ENCODE peak calls at places on chromosomes 11 and 22, in nine cellular contexts. D, I, Z, O, B, L, Q, J and S are unnamed samples.

GRCh38 chr11:10454902-10455631 is at the start of gene AMPD3:
- DNase-seq in Z (peak), O (peak), D (peak), J (peak), L (no peak), B (peak), Q (peak), I (peak), S (peak)

GRCh38 chr22:39351689-39352214 is 2.0 kb downstream of the SYNGR1 start:
- DNase-seq in O (no peak), L (peak), B (no peak), D (peak), Z (peak), Q (peak), I (no peak), J (peak), S (peak)

GRCh38 chr11:57972013-57972367 is 51.7 kb upstream of the OR9Q1 start:
- DNase-seq in D (no peak), B (no peak), O (no peak), Z (no peak), I (no peak), Q (no peak), L (no peak), J (no peak), S (no peak)

GRCh38 chr22:32720924-32721323 is 80.6 kb upstream of the TIMP3 start:
- DNase-seq in D (no peak), J (peak), Z (no peak), O (no peak), Q (no peak), L (peak), I (no peak), B (no peak), S (no peak)

GRCh38 chr11:115334932-115335788 is 169.1 kb downstream of the CADM1 start:
- DNase-seq in L (peak), B (peak), Z (no peak), J (peak), D (peak), Q (peak), I (peak), O (peak), S (no peak)

GRCh38 chr22:39185601-39186012 is 33.1 kb upstream of the CBX7 start:
- DNase-seq in Q (no peak), I (no peak), D (no peak), Z (no peak), O (no peak), J (peak), B (no peak), L (no peak), S (no peak)

GRCh38 chr11:41879186-41879738 is 419.8 kb upstream of the LRRC4C start:
- DNase-seq in O (peak), B (no peak), L (peak), I (no peak), Q (no peak), J (no peak), Z (no peak), D (no peak), S (no peak)

GRCh38 chr11:34358258-34358665 is 452 bp upstream of the ABTB2 start:
- DNase-seq in Q (peak), L (peak), O (peak), B (peak), D (no peak), I (peak), Z (peak), J (peak), S (no peak)

GRCh38 chr11:71391352-71391751 is 56.8 kb downstream of the DHCR7 start:
- DNase-seq in B (no peak), O (no peak), D (no peak), Z (no peak), Q (no peak), J (no peak), L (no peak), I (no peak), S (no peak)

GRCh38 chr11:118151421-118151820 is 1.2 kb downstream of the SCN4B start:
- DNase-seq in O (peak), J (peak), L (no peak), B (no peak), Q (no peak), D (no peak), I (no peak), Z (no peak), S (no peak)

GRCh38 chr22:38106814-38107578 is 3.5 kb downstream of the BAIAP2L2 start:
- DNase-seq in I (no peak), B (no peak), L (no peak), D (no peak), O (no peak), Z (no peak), Q (no peak), J (no peak), S (no peak)

GRCh38 chr11:65854871-65855837 is 2.8 kb downstream of the CFL1 start:
- DNase-seq in Z (no peak), L (no peak), O (no peak), D (no peak), I (no peak), B (no peak), J (no peak), Q (no peak), S (no peak)

GRCh38 chr11:7522106-7522505 is 8.3 kb downstream of the PPFIBP2 start:
- DNase-seq in B (no peak), Q (no peak), O (no peak), J (no peak), L (no peak), Z (no peak), D (no peak), I (no peak), S (no peak)

GRCh38 chr11:67647471-67647870 is 3.1 kb downstream of the ACY3 start:
- DNase-seq in B (no peak), D (peak), L (no peak), O (no peak), J (no peak), I (no peak), Q (no peak), Z (no peak), S (no peak)

GRCh38 chr11:62217191-62217748 is 8.8 kb downstream of the SCGB2A1 start:
- DNase-seq in D (peak), O (peak), Q (peak), L (peak), B (peak), J (no peak), I (peak), Z (no peak), S (no peak)

GRCh38 chr22:30209642-30210041 is 36.9 kb downstream of the LIF start:
- DNase-seq in I (no peak), O (no peak), L (no peak), Z (no peak), D (no peak), B (no peak), Q (no peak), J (no peak), S (no peak)

GRCh38 chr11:109998921-109999320 is 94.3 kb upstream of the ZC3H12C start:
- DNase-seq in Z (no peak), J (no peak), B (no peak), I (no peak), D (no peak), L (no peak), O (no peak), Q (no peak), S (no peak)

GRCh38 chr11:65787649-65788622 is 1.1 kb downstream of the OVOL1 start:
- DNase-seq in Z (no peak), L (peak), I (no peak), J (no peak), B (peak), D (peak), O (no peak), Q (peak), S (no peak)

GRCh38 chr22:19875531-19876313 is 21.0 kb upstream of the GNB1L start:
- DNase-seq in L (no peak), J (no peak), D (no peak), I (no peak), Q (no peak), Z (no peak), B (peak), O (no peak), S (no peak)

GRCh38 chr11:115264278-115264677 is 239.9 kb downstream of the CADM1 start:
- DNase-seq in I (no peak), D (peak), L (no peak), Q (no peak), O (no peak), B (no peak), J (no peak), Z (no peak), S (no peak)

GRCh38 chr22:21725956-21726649 is 9.5 kb downstream of the YPEL1 start:
- DNase-seq in O (no peak), D (no peak), I (no peak), Q (peak), L (peak), J (no peak), Z (no peak), B (no peak), S (no peak)
- H3K4me2 ChIP-seq in O (no peak), D (no peak), I (no peak), Q (no peak), L (no peak), J (no peak), Z (no peak), B (no peak), S (no peak)

GRCh38 chr11:95284057-95285052 is 53.4 kb upstream of the SESN3 start:
- DNase-seq in B (no peak), O (peak), I (no peak), L (no peak), Q (no peak), Z (no peak), D (no peak), J (no peak), S (no peak)
- H3K4me2 ChIP-seq in B (no peak), O (no peak), I (no peak), L (no peak), Q (no peak), Z (no peak), D (no peak), J (no peak), S (peak)

GRCh38 chr11:17770917-17771316 is 36.3 kb downstream of the KCNC1 start:
- DNase-seq in D (no peak), Z (no peak), B (no peak), Q (no peak), I (no peak), J (peak), L (no peak), O (no peak), S (no peak)

GRCh38 chr11:17773674-17774073 is 39.1 kb downstream of the KCNC1 start:
- DNase-seq in Z (no peak), J (no peak), O (no peak), Q (no peak), L (no peak), B (no peak), D (no peak), I (no peak), S (no peak)

GRCh38 chr11:17771415-17771814 is 36.8 kb downstream of the KCNC1 start:
- DNase-seq in Q (no peak), O (no peak), I (no peak), D (no peak), B (no peak), J (no peak), Z (no peak), L (no peak), S (no peak)

GRCh38 chr11:17772704-17773600 is 38.4 kb downstream of the KCNC1 start:
- DNase-seq in D (no peak), L (no peak), Z (no peak), Q (no peak), B (no peak), I (no peak), O (no peak), J (no peak), S (no peak)

DNA sequence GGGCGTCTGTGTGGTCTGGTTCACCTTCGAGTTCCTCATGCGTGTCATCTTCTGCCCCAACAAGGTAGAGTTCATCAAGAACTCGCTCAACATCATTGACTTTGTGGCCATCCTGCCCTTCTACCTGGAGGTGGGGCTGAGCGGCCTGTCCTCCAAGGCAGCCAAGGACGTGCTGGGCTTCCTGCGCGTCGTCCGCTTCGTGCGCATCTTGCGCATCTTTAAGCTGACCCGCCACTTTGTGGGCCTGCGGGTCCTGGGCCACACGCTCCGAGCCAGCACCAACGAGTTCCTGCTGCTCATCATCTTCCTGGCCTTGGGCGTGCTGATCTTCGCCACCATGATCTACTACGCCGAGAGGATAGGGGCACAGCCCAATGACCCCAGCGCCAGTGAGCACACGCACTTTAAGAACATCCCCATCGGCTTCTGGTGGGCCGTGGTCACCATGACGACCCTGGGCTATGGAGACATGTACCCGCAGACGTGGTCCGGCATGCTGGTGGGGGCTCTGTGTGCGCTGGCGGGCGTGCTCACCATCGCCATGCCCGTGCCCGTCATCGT is 37.3 kb downstream of the KCNC1 start:
- DNase-seq in D (no peak), Z (no peak), O (no peak), J (no peak), Q (no peak), L (no peak), B (no peak), I (no peak), S (no peak)
- H3K4me2 ChIP-seq in D (no peak), Z (no peak), O (no peak), J (no peak), Q (no peak), L (no peak), B (no peak), I (no peak), S (no peak)

GRCh38 chr22:18148508-18148965 is 1.4 kb upstream of the USP18 start:
- DNase-seq in Q (no peak), J (no peak), D (no peak), Z (no peak), L (no peak), B (no peak), O (no peak), I (no peak), S (no peak)
- H3K4me2 ChIP-seq in Q (peak), J (no peak), D (no peak), Z (peak), L (no peak), B (no peak), O (no peak), I (no peak), S (peak)

GRCh38 chr11:94127632-94128031 is 1.0 kb upstream of the PANX1 start:
- DNase-seq in D (peak), L (no peak), I (no peak), O (no peak), Z (no peak), Q (no peak), J (no peak), B (no peak), S (no peak)
- H3K4me2 ChIP-seq in D (peak), L (peak), I (peak), O (peak), Z (peak), Q (peak), J (peak), B (peak), S (peak)

DNA sequence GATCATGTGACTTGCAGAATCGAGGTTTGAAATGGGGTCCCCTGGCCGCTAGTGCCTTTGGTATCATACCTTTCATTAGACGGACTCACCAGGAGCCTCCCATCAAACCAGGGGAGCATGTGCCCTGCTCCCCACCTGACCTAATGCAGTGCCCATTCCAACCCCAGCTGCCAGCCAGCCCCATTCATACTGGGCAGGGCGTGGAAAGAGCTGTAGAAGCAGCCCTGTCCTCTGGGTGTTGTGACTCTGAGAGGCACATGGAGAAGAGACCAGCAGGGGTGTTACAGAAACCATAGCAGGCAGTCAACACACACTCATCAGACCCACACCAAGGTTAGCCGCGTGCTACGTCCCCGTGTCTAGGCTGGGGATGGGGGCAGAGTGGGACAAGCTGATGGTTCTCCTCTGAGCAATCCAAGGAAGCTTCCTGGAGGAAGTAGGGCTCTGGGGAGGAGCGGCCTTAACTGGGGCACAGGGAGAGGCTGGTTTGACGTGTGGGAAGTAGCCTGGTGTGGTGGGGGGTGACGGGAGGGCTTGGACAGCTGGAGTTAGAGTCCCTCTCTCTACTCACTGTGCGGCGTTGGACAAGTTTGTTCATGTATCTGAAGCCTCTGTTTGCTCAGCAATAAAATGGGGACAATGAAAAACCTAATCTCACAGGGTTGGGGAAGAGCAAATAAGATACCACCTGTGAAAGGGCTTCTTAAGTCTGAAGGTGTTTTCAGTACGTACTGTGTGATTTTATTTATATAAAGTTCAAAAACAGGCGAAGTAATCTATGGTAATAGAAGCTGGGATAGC is 13.9 kb downstream of the GRIK4 start:
- DNase-seq in B (no peak), I (no peak), O (no peak), J (no peak), D (no peak), L (no peak), Z (no peak), Q (no peak), S (no peak)
- H3K4me2 ChIP-seq in B (no peak), I (no peak), O (no peak), J (no peak), D (no peak), L (no peak), Z (no peak), Q (no peak), S (no peak)

GRCh38 chr11:73186294-73186850 is 31.7 kb upstream of the P2RY2 start:
- DNase-seq in Q (no peak), D (no peak), O (no peak), I (no peak), Z (no peak), J (no peak), L (no peak), B (no peak), S (no peak)
- H3K4me2 ChIP-seq in Q (no peak), D (no peak), O (peak), I (no peak), Z (peak), J (no peak), L (no peak), B (no peak), S (no peak)

GRCh38 chr11:70339066-70339465 is 59.3 kb upstream of the CTTN start:
- DNase-seq in I (no peak), D (no peak), Q (no peak), O (no peak), B (no peak), L (no peak), J (no peak), Z (no peak), S (no peak)
- H3K4me2 ChIP-seq in I (no peak), D (no peak), Q (no peak), O (no peak), B (no peak), L (no peak), J (no peak), Z (no peak), S (no peak)